ENCODE peak calls at places on chromosomes 13 and 19, in nine cellular contexts. V is CD4-positive, alpha-beta T cell; Q is heart left ventricle; Y is effector memory CD4-positive, alpha-beta T cell; D is endodermal cell; B is cardiac muscle cell; M is left lung; K is A549; H is heart right ventricle. G is an unnamed sample.

GRCh38 chr19:1087813-1088418 is 7.3 kb downstream of the POLR2E start:
- DNase-seq in V (peak), Q (peak), Y (peak), D (no peak), B (no peak), M (no peak), K (no peak), H (no peak), G (no peak)

GRCh38 chr13:98563071-98563470 is 13.8 kb downstream of the STK24 start:
- DNase-seq in V (peak), Q (no peak), Y (no peak), D (no peak), B (no peak), M (no peak), K (no peak), H (no peak), G (no peak)

GRCh38 chr13:96898212-96898611 is 96.1 kb downstream of the OXGR1 start:
- DNase-seq in V (no peak), Q (no peak), Y (no peak), D (no peak), B (no peak), M (no peak), K (no peak), H (no peak), G (no peak)

GRCh38 chr19:52190679-52191293 is 934 bp downstream of the PPP2R1A start:
- DNase-seq in V (no peak), Q (peak), Y (no peak), D (peak), B (no peak), M (no peak), K (peak), H (peak), G (no peak)

GRCh38 chr19:14544047-14544446 is 14.7 kb downstream of the TECR start:
- DNase-seq in V (no peak), Q (no peak), Y (no peak), D (no peak), B (peak), M (no peak), K (no peak), H (no peak), G (no peak)

GRCh38 chr13:105545811-105546210 is 989.7 kb downstream of the EFNB2 start:
- DNase-seq in V (no peak), Q (no peak), Y (no peak), D (no peak), B (no peak), M (no peak), K (no peak), H (no peak), G (no peak)

GRCh38 chr19:38669532-38669931 is 22.1 kb downstream of the ACTN4 start:
- DNase-seq in V (peak), Q (no peak), Y (no peak), D (no peak), B (no peak), M (no peak), K (no peak), H (no peak), G (no peak)

GRCh38 chr13:45206340-45206739 is 5.5 kb upstream of the KCTD4 start:
- DNase-seq in V (no peak), Q (no peak), Y (no peak), D (no peak), B (no peak), M (no peak), K (peak), H (no peak), G (no peak)

GRCh38 chr19:55418185-55418584 is 10.6 kb upstream of the UBE2S start:
- DNase-seq in V (peak), Q (peak), Y (peak), D (peak), B (peak), M (no peak), K (peak), H (no peak), G (no peak)

GRCh38 chr19:40908981-40909380 is 26.9 kb upstream of the CYP2A7 start:
- DNase-seq in V (peak), Q (no peak), Y (peak), D (no peak), B (peak), M (no peak), K (no peak), H (no peak), G (no peak)

GRCh38 chr13:98202026-98202425 is 25.0 kb upstream of the RNF113B start:
- DNase-seq in V (no peak), Q (no peak), Y (no peak), D (no peak), B (peak), M (no peak), K (no peak), H (peak), G (no peak)

GRCh38 chr13:51370116-51370515 is 30.6 kb downstream of the SERPINE3 start:
- DNase-seq in V (no peak), Q (no peak), Y (no peak), D (no peak), B (no peak), M (no peak), K (no peak), H (no peak), G (no peak)

GRCh38 chr13:82165396-82166174 is 1716.7 kb downstream of the SLITRK1 start:
- DNase-seq in V (no peak), Q (no peak), Y (no peak), D (no peak), B (no peak), M (peak), K (peak), H (peak), G (no peak)

GRCh38 chr13:83312194-83312593 is 570.1 kb downstream of the SLITRK1 start:
- DNase-seq in V (no peak), Q (no peak), Y (no peak), D (no peak), B (no peak), M (no peak), K (no peak), H (no peak), G (no peak)

GRCh38 chr13:101465877-101466276 is 13.4 kb downstream of the ITGBL1 start:
- DNase-seq in V (no peak), Q (no peak), Y (no peak), D (no peak), B (no peak), M (no peak), K (no peak), H (no peak), G (no peak)

GRCh38 chr13:112700291-112701060 is 10.6 kb downstream of the ATP11A start:
- DNase-seq in V (no peak), Q (peak), Y (no peak), D (peak), B (no peak), M (peak), K (no peak), H (no peak), G (no peak)

GRCh38 chr13:96027496-96027895 is 25.7 kb downstream of the UGGT2 start:
- DNase-seq in V (no peak), Q (no peak), Y (no peak), D (no peak), B (no peak), M (no peak), K (no peak), H (no peak), G (no peak)

GRCh38 chr19:19745496-19746285 is 12.8 kb upstream of the ZNF14 start:
- DNase-seq in V (no peak), Q (no peak), Y (no peak), D (no peak), B (no peak), M (peak), K (no peak), H (no peak), G (no peak)

GRCh38 chr19:10292206-10292788 is 2.5 kb downstream of the ICAM5 start:
- DNase-seq in V (peak), Q (peak), Y (peak), D (peak), B (peak), M (peak), K (peak), H (peak), G (peak)

GRCh38 chr19:55652311-55653078 is 2.3 kb upstream of the U2AF2 start:
- DNase-seq in V (no peak), Q (no peak), Y (no peak), D (peak), B (no peak), M (peak), K (no peak), H (peak), G (no peak)

GRCh38 chr13:40123962-40124647 is 468.6 kb downstream of the COG6 start:
- DNase-seq in V (no peak), Q (no peak), Y (no peak), D (no peak), B (no peak), M (no peak), K (no peak), H (no peak), G (no peak)

GRCh38 chr13:66532146-66532545 is 698.0 kb downstream of the PCDH9 start:
- DNase-seq in V (no peak), Q (no peak), Y (no peak), D (no peak), B (no peak), M (no peak), K (peak), H (no peak), G (no peak)

GRCh38 chr19:518292-519231 is 11.3 kb downstream of the TPGS1 start:
- DNase-seq in V (peak), Q (no peak), Y (peak), D (peak), B (peak), M (no peak), K (no peak), H (no peak), G (no peak)

GRCh38 chr13:97194473-97194872 is 27.7 kb upstream of the MBNL2 start:
- DNase-seq in V (no peak), Q (no peak), Y (no peak), D (no peak), B (no peak), M (no peak), K (no peak), H (no peak), G (no peak)

GRCh38 chr13:86946734-86947133 is 724.4 kb upstream of the SLITRK5 start:
- DNase-seq in V (no peak), Q (no peak), Y (no peak), D (no peak), B (no peak), M (no peak), K (no peak), H (no peak), G (no peak)

GRCh38 chr19:41995959-41996797 is 2.1 kb upstream of the ATP1A3 start:
- DNase-seq in V (no peak), Q (no peak), Y (no peak), D (peak), B (no peak), M (peak), K (peak), H (no peak), G (peak)

GRCh38 chr19:18660051-18660910 is 23.2 kb upstream of the CRTC1 start:
- DNase-seq in V (no peak), Q (peak), Y (no peak), D (peak), B (no peak), M (peak), K (peak), H (peak), G (no peak)

GRCh38 chr19:46902402-46902766 is 41.6 kb downstream of the ARHGAP35 start:
- DNase-seq in V (no peak), Q (no peak), Y (no peak), D (peak), B (no peak), M (no peak), K (no peak), H (no peak), G (no peak)

GRCh38 chr19:45103200-45103624 is 10.2 kb downstream of the PPP1R37 start:
- DNase-seq in V (peak), Q (no peak), Y (no peak), D (peak), B (no peak), M (no peak), K (no peak), H (no peak), G (peak)

GRCh38 chr19:516884-517424 is 9.7 kb downstream of the TPGS1 start:
- DNase-seq in V (no peak), Q (no peak), Y (no peak), D (no peak), B (no peak), M (no peak), K (no peak), H (no peak), G (no peak)

GRCh38 chr13:84994582-84994981 is 804.6 kb downstream of the SLITRK6 start:
- DNase-seq in V (no peak), Q (no peak), Y (no peak), D (no peak), B (no peak), M (no peak), K (peak), H (no peak), G (no peak)

DNA sequence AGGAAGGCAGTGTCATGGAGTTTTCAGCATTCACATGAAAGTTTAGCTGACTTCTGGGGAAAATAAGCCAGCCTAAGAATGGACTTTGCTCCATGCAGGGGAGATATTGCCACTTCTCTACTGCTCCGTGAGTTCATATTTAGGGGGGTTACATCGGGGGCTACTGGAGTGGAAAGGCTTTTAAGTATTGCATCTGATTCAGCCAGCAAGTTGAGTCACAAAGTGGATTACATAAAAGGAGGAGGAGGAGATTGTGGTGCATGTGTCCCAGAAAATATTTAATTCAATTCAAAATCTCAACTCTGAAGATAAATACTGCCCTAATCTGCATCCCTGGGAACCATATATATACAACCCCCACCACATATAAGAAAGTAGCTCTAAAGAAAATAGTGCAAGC is 617.2 kb downstream of the DCT start:
- DNase-seq in V (no peak), Q (no peak), Y (no peak), D (no peak), B (no peak), M (no peak), K (no peak), H (no peak), G (no peak)
- H3K27ac ChIP-seq in V (no peak), Q (no peak), Y (no peak), D (peak), B (no peak), M (no peak), K (peak), H (no peak), G (peak)

GRCh38 chr13:42847891-42848663 is 66.7 kb downstream of the FAM216B start:
- DNase-seq in V (no peak), Q (no peak), Y (no peak), D (no peak), B (no peak), M (no peak), K (no peak), H (no peak), G (no peak)
- H3K27ac ChIP-seq in V (no peak), Q (no peak), Y (no peak), D (no peak), B (no peak), M (no peak), K (no peak), H (no peak), G (no peak)

DNA sequence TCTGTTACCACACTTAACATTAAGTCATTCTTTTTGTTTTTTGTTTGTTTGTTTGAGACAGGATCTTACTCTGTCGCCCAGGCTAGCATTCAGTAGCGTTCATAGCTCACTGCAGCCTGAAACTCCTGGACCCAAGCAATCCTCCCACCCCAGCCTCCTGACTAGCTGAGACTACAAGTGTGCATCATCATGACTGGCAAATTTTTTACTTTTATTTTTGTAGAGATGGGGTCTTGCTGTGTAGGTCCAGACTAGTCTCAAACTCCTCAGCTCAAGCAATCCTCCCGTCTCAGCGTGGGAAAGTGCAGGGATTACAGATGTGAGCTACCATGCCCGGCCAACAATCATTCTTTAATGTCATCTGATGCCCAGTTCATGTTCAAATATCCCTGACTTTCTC is 3.3 kb downstream of the ALDH16A1 start:
- DNase-seq in V (no peak), Q (no peak), Y (no peak), D (no peak), B (no peak), M (no peak), K (peak), H (no peak), G (no peak)
- H3K27ac ChIP-seq in V (no peak), Q (peak), Y (no peak), D (no peak), B (no peak), M (peak), K (peak), H (peak), G (no peak)

DNA sequence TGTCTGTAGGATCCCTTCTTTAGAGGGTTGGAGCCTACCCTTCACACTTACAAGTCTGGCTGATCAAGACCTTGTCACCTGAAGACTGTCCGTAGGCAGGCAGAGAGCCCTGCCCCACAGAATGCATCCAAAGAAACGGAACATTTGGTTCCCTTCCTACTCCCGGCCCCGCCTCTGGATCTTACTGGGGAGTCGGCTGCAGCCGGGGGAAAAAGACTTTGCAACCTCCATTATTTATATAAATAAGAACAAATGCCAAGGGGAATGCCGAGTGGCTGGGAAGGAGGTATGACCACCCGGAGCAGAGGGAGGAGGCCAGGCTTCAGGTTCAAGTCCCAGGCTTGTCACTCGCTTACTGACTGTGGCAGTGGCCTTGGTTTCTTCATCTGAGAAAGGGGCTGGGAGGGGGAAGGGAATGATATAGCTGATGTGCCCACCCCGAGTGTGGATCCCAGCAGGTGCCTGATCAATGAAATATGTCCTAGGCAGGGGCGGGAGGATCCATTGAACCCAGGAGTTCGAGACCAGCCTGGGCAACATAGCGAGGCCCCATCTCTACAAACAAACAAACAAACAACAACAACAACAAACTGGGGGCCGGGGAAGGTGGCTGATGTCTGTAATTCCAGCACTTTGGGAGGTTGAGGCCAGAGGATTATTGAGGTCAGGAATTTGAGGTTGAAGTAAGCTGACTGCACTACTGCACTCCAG is 48.7 kb downstream of the RFX2 start:
- DNase-seq in V (no peak), Q (peak), Y (no peak), D (peak), B (no peak), M (no peak), K (no peak), H (no peak), G (no peak)
- H3K27ac ChIP-seq in V (no peak), Q (peak), Y (peak), D (no peak), B (no peak), M (peak), K (peak), H (peak), G (no peak)

G was measured in caudate nucleus.